ENCODE peak calls at places on chromosomes 3 and 15, in five cellular contexts. I, G, F, L and V are unnamed samples.

GRCh38 chr3:160485931-160486330 is 36.3 kb upstream of the TRIM59 start:
- DNase-seq in I (no peak), G (no peak), F (no peak), L (no peak), V (no peak)

GRCh38 chr3:19888428-19889152 is 45.4 kb downstream of the EFHB start:
- DNase-seq in I (no peak), G (peak; percentile 44), F (no peak), L (no peak), V (no peak)

GRCh38 chr3:43892061-43892460 is 201.3 kb downstream of the ABHD5 start:
- DNase-seq in I (no peak), G (no peak), F (no peak), L (no peak), V (no peak)

GRCh38 chr3:167450675-167451074 is 23.2 kb downstream of the SERPINI2 start:
- DNase-seq in I (no peak), G (no peak), F (no peak), L (no peak), V (no peak)

GRCh38 chr15:99976000-99976399 is 242.8 kb upstream of the LYSMD4 start:
- DNase-seq in I (no peak), G (no peak), F (no peak), L (no peak), V (no peak)

GRCh38 chr3:112847692-112848091 is 1.0 kb upstream of the CD200R1L start:
- DNase-seq in I (no peak), G (no peak), F (no peak), L (no peak), V (no peak)

GRCh38 chr3:194322701-194323174 is 28.4 kb downstream of the CPN2 start:
- DNase-seq in I (no peak), G (peak; percentile 42), F (peak; percentile 50), L (no peak), V (no peak)

GRCh38 chr15:66894986-66895780 is 170.2 kb upstream of the SMAD3 start:
- DNase-seq in I (no peak), G (peak; percentile 59), F (no peak), L (no peak), V (no peak)

GRCh38 chr3:137050281-137050680 is 92.5 kb downstream of the IL20RB start:
- DNase-seq in I (no peak), G (no peak), F (no peak), L (no peak), V (no peak)

GRCh38 chr3:187788984-187789857 is 44.0 kb upstream of the BCL6 start:
- DNase-seq in I (no peak), G (no peak), F (no peak), L (no peak), V (no peak)

GRCh38 chr3:178494376-178494775 is 41.9 kb upstream of the KCNMB2 start:
- DNase-seq in I (no peak), G (no peak), F (no peak), L (no peak), V (no peak)

GRCh38 chr3:15495461-15496340 is 25.8 kb downstream of the COLQ start:
- DNase-seq in I (no peak), G (no peak), F (no peak), L (no peak), V (no peak)

GRCh38 chr3:17369973-17370372 is 372.5 kb downstream of the TBC1D5 start:
- DNase-seq in I (no peak), G (no peak), F (no peak), L (no peak), V (no peak)

GRCh38 chr15:78301326-78301725 is 1.9 kb upstream of the SKIC8 start:
- DNase-seq in I (no peak), G (no peak), F (no peak), L (peak; percentile 45), V (no peak)

GRCh38 chr3:103127737-103128136 is 692.9 kb downstream of the ZPLD1 start:
- DNase-seq in I (no peak), G (no peak), F (no peak), L (peak; percentile 13), V (no peak)

GRCh38 chr3:197471221-197472010 is 84.4 kb downstream of the BDH1 start:
- DNase-seq in I (no peak), G (no peak), F (peak; percentile 76), L (no peak), V (no peak)

GRCh38 chr3:23442598-23443383 is 239.7 kb downstream of the UBE2E2 start:
- DNase-seq in I (peak; percentile 17), G (no peak), F (no peak), L (no peak), V (peak; percentile 29)

GRCh38 chr3:154334973-154335420 is 10.7 kb upstream of the DHX36 start:
- DNase-seq in I (peak; percentile 27), G (peak; percentile 32), F (peak; percentile 20), L (no peak), V (no peak)

GRCh38 chr15:72474912-72475601 is 927 bp downstream of the ARIH1 start:
- DNase-seq in I (peak; percentile 75), G (peak; percentile 83), F (peak; percentile 67), L (peak; percentile 35), V (peak; percentile 92)

GRCh38 chr3:4261411-4261810 is 41.8 kb upstream of the SETMAR start:
- DNase-seq in I (no peak), G (no peak), F (no peak), L (no peak), V (no peak)

GRCh38 chr3:157412323-157412845 is 24.3 kb upstream of the PTX3 start:
- DNase-seq in I (no peak), G (no peak), F (no peak), L (no peak), V (no peak)

GRCh38 chr3:156483961-156484787 is 70.7 kb downstream of the SSR3 start:
- DNase-seq in I (no peak), G (peak; percentile 39), F (no peak), L (peak; percentile 77), V (peak; percentile 37)

GRCh38 chr3:135246027-135246426 is 451.0 kb downstream of the EPHB1 start:
- DNase-seq in I (no peak), G (no peak), F (no peak), L (no peak), V (no peak)

GRCh38 chr3:17442332-17443049 is 299.9 kb downstream of the TBC1D5 start:
- DNase-seq in I (no peak), G (peak; percentile 78), F (no peak), L (no peak), V (peak; percentile 10)

GRCh38 chr15:29126821-29127461 is 142.7 kb downstream of the NSMCE3 start:
- DNase-seq in I (peak; percentile 80), G (peak; percentile 69), F (no peak), L (no peak), V (no peak)

GRCh38 chr15:45084163-45084562 is 29.8 kb downstream of the DUOX2 start:
- DNase-seq in I (no peak), G (no peak), F (peak; percentile 33), L (no peak), V (no peak)

GRCh38 chr15:91694829-91695205 is 158.7 kb upstream of the SLCO3A1 start:
- DNase-seq in I (peak; percentile 5), G (no peak), F (peak; percentile 39), L (no peak), V (no peak)

GRCh38 chr3:105166893-105167292 is 199.8 kb upstream of the ALCAM start:
- DNase-seq in I (no peak), G (no peak), F (no peak), L (no peak), V (no peak)

DNA sequence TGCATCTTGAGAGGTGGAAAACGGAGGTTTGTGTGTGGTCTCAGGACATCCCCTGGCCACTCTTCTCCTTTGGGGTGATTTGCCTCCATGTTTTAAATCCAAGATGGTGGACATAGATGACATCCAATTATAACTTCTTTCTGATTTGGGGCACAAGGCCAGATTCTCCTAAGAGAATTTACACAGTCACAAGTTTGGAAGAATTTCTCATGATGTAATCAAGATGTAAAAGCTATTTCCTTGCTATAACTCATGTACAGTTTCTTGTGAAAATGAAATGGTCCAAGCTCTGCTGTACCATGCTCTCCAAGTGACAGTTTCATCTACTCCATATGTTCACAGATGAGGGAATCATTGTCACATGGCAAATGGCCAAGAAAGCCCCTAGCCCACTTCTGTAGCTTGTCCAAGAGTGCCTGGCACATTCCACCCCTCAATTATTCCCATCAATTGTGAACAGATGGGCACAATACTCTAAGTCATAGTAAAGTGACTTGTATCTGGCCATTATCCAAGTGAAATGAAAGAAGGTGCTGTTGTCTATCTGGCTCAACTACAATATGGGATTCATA is 134.6 kb upstream of the ROPN1 start:
- DNase-seq in I (peak; percentile 30), G (no peak), F (no peak), L (no peak), V (no peak)
- TF ChIP-seq REST in I (no peak), G (no peak), F (no peak), L (no peak), V (no peak)

GRCh38 chr3:46845860-46846623 is 17.2 kb downstream of the MYL3 start:
- DNase-seq in I (peak; percentile 98), G (peak; percentile 67), F (no peak), L (no peak), V (peak; percentile 33)

GRCh38 chr3:46844397-46844796 is 18.8 kb downstream of the MYL3 start:
- DNase-seq in I (no peak), G (no peak), F (no peak), L (no peak), V (no peak)

GRCh38 chr3:46844851-46845250 is 18.4 kb downstream of the MYL3 start:
- DNase-seq in I (peak; percentile 55), G (no peak), F (no peak), L (no peak), V (no peak)

GRCh38 chr3:46845397-46845859 is 17.8 kb downstream of the MYL3 start:
- DNase-seq in I (peak; percentile 90), G (peak; percentile 41), F (no peak), L (no peak), V (no peak)

GRCh38 chr3:46843508-46843907 is 19.7 kb downstream of the MYL3 start:
- DNase-seq in I (no peak), G (no peak), F (no peak), L (no peak), V (no peak)
- TF ChIP-seq GABPA in I (no peak), G (no peak), F (no peak), L (no peak), V (no peak)

GRCh38 chr3:13308406-13308805 is 111.7 kb downstream of the NUP210 start:
- DNase-seq in I (peak; percentile 74), G (peak; percentile 66), F (peak; percentile 47), L (no peak), V (no peak)
- TF ChIP-seq REST in I (no peak), G (no peak), F (no peak), L (no peak), V (no peak)

GRCh38 chr3:25536668-25537331 is 108.7 kb downstream of the RARB start:
- DNase-seq in I (no peak), G (no peak), F (no peak), L (no peak), V (no peak)

GRCh38 chr3:25540187-25540765 is 112.2 kb downstream of the RARB start:
- DNase-seq in I (peak; percentile 18), G (no peak), F (no peak), L (no peak), V (no peak)

GRCh38 chr3:25534007-25534406 is 105.9 kb downstream of the RARB start:
- DNase-seq in I (no peak), G (no peak), F (peak; percentile 2), L (no peak), V (no peak)

GRCh38 chr3:25533365-25533764 is 105.3 kb downstream of the RARB start:
- DNase-seq in I (no peak), G (no peak), F (no peak), L (no peak), V (no peak)

DNA sequence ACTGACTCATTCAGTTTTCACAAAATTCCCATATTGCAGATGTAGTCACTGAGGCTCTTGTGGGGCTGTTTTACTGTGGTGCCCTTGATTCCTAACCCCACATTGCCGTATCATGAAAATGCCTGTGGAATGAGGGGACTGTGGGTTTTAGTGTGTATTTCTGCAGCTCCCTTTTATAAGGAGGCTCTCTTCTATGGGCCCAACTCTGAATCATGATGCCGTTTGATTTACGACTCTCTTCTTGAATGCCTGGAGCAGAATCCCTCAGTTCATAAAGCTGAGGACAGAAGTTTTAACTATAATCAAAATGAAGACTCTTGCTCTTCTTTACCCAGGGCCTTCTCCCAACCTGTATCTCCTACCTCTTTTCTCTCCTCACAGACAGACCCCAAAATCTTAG is 109.4 kb downstream of the RARB start:
- DNase-seq in I (no peak), G (no peak), F (no peak), L (no peak), V (no peak)
- TF ChIP-seq GABPA in I (no peak), G (no peak), F (no peak), L (no peak), V (no peak)